ENCODE peak calls at places on chromosome 21, in six cellular contexts. I is IMR-90, F is body of pancreas, D is BJ, G is lung, R is ovary. S is an unnamed sample. For H3K36me3 and H3K27me3, the result is how much of the 10 kb centered on the place peaks cover.

GRCh38 chr21:38208118-38208517 is 48.7 kb upstream of the KCNJ15 start:
- DNase-seq in I (no peak), F (no peak), D (no peak), G (no peak), R (no peak), S (no peak)

GRCh38 chr21:21200103-21200938 is 202.1 kb downstream of the NCAM2 start:
- DNase-seq in I (peak), F (peak), D (peak), G (peak), R (no peak), S (peak)

GRCh38 chr21:41725421-41726021 is 41.3 kb downstream of the RIPK4 start:
- DNase-seq in I (no peak), F (no peak), D (no peak), G (no peak), R (no peak), S (no peak)

GRCh38 chr21:36350282-36350910 is 30.4 kb downstream of the MORC3 start:
- DNase-seq in I (peak), F (no peak), D (peak), G (no peak), R (no peak), S (no peak)

GRCh38 chr21:35540950-35541632 is 492.0 kb upstream of the RUNX1 start:
- DNase-seq in I (no peak), F (no peak), D (no peak), G (no peak), R (no peak), S (no peak)

GRCh38 chr21:33655591-33656221 is 13.4 kb downstream of the ITSN1 start:
- DNase-seq in I (peak), F (peak), D (no peak), G (peak), R (no peak), S (peak)

GRCh38 chr21:41213081-41213480 is 45.1 kb downstream of the BACE2 start:
- DNase-seq in I (no peak), F (no peak), D (no peak), G (no peak), R (no peak), S (no peak)

GRCh38 chr21:43292041-43292865 is 123.4 kb downstream of the CRYAA start:
- DNase-seq in I (no peak), F (no peak), D (no peak), G (no peak), R (no peak), S (no peak)

GRCh38 chr21:43317959-43318358 is 109.0 kb downstream of the SIK1 start:
- DNase-seq in I (no peak), F (no peak), D (no peak), G (no peak), R (no peak), S (no peak)

GRCh38 chr21:31476551-31477120 is 132.6 kb upstream of the TIAM1 start:
- DNase-seq in I (no peak), F (peak), D (no peak), G (no peak), R (no peak), S (no peak)

GRCh38 chr21:28742527-28742926 is 250.2 kb downstream of the LTN1 start:
- DNase-seq in I (peak), F (no peak), D (no peak), G (no peak), R (no peak), S (no peak)

GRCh38 chr21:42721341-42721824 is 68.0 kb downstream of the PDE9A start:
- DNase-seq in I (no peak), F (peak), D (no peak), G (no peak), R (no peak), S (peak)

GRCh38 chr21:42495765-42496119 is 282 bp downstream of the RSPH1 start:
- DNase-seq in I (peak), F (peak), D (no peak), G (no peak), R (no peak), S (no peak)

GRCh38 chr21:40967771-40968170 is 120.8 kb upstream of the DSCAM start:
- DNase-seq in I (no peak), F (no peak), D (no peak), G (no peak), R (no peak), S (no peak)

GRCh38 chr21:43280949-43281633 is 112.3 kb downstream of the CRYAA start:
- DNase-seq in I (no peak), F (no peak), D (no peak), G (no peak), R (peak), S (no peak)

GRCh38 chr21:37176716-37177115 is 90.4 kb downstream of the VPS26C start:
- DNase-seq in I (no peak), F (peak), D (no peak), G (no peak), R (no peak), S (no peak)

GRCh38 chr21:17759546-17760178 is 59.5 kb downstream of the C21orf91 start:
- DNase-seq in I (no peak), F (no peak), D (no peak), G (no peak), R (no peak), S (no peak)

GRCh38 chr21:40840441-40840840 is 6.5 kb downstream of the DSCAM start:
- DNase-seq in I (no peak), F (no peak), D (no peak), G (no peak), R (no peak), S (no peak)

GRCh38 chr21:42171091-42172053 is 47.6 kb upstream of the ABCG1 start:
- DNase-seq in I (no peak), F (no peak), D (no peak), G (no peak), R (peak), S (no peak)

DNA sequence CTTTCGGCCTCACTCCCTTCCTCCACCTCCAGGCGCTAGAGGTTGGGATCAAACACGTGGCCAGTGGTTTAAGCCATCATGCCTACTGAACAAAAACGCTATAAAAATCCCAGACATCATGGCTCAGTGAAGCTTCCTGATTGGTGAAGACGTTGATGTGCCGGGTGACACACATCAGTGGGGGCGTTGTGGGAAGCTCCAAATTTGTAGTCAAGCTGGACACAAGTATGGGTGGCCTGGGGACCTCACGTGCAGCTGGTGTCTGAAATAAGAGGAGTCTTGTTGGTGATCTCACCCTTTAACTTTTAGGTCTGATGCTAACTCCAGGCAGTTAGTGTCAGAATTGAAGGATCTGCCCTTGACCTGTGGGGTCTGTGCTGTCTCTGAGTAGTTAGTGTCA is 6.7 kb downstream of the CFAP298 start:
- DNase-seq in I (no peak), F (no peak), D (no peak), G (no peak), R (no peak), S (no peak)
- H3K36me3 ChIP-seq in I (under half), F (under half), D (under half), G (under half), R (under half), S (half or more)

GRCh38 chr21:15273244-15273643 is 208.4 kb upstream of the NRIP1 start:
- DNase-seq in I (no peak), F (no peak), D (no peak), G (no peak), R (no peak), S (no peak)
- H3K4me3 ChIP-seq in I (no peak), F (no peak), D (no peak), G (no peak), R (no peak), S (no peak)

GRCh38 chr21:44710294-44710665 is 1.1 kb downstream of the TSPEAR start:
- DNase-seq in I (no peak), F (no peak), D (no peak), G (no peak), R (peak), S (no peak)

GRCh38 chr21:44709426-44710293 is 1.7 kb downstream of the TSPEAR start:
- DNase-seq in I (peak), F (no peak), D (no peak), G (no peak), R (peak), S (no peak)

GRCh38 chr21:44710756-44711326 is 531 bp downstream of the TSPEAR start:
- DNase-seq in I (no peak), F (no peak), D (no peak), G (no peak), R (peak), S (no peak)

GRCh38 chr21:44708213-44708865 is 3.0 kb downstream of the TSPEAR start:
- DNase-seq in I (no peak), F (no peak), D (no peak), G (no peak), R (peak), S (no peak)

GRCh38 chr21:44708866-44709425 is 2.4 kb downstream of the TSPEAR start:
- DNase-seq in I (no peak), F (no peak), D (no peak), G (no peak), R (peak), S (no peak)
- H3K27me3 ChIP-seq in I (half or more), F (under half), D (half or more), G (under half), R (under half), S (half or more)

DNA sequence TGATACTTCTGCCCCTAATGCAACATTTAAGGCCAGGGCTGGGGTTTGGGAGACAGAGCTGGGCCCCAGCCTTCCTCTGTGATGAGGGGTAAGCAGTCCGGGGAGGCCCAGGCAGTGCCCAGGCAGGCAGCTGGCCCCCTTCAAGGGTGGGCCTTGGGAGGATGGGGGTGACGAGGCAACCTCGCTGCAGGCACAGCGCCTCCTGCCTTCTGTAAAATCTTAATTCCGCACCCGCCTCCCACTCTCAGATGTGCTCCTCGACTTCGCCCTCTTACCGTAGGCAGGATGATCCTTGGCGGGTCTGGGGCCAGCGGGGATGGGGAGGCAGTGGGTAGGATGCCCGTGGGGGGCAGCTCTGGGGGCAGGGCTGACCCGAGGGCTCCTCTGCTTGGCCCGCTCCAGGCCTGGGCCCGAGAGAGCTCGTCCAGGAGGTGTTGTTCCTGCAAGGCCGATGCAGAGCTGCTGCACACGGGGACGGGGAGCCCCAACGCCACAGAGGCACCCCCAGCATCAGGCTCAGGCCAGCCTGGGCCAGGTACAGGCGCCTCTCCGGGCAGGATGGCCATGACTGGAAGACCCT is 9.1 kb downstream of the C21orf58 start:
- DNase-seq in I (no peak), F (no peak), D (no peak), G (no peak), R (no peak), S (no peak)
- H3K36me3 ChIP-seq in I (under half), F (under half), D (under half), G (under half), R (under half), S (under half)

DNA sequence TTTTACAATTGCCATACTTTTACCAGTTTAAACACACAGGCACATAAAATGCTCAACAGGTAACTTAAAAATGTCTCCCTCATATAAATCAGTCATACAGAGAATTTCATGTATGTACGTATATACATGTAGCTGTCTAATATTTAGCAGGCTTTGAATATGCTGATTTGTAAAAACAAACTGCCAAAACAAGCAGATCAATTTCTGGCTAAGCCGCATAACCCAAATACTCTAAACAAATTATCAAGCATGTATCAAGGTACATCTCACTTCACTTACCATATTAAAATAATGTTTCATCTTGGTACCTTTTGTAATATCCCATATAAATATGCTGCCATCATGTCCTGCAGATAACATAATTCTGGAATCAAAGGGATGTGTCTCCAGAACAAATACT is 43.8 kb downstream of the BRWD1 start:
- DNase-seq in I (no peak), F (no peak), D (no peak), G (no peak), R (no peak), S (no peak)
- H3K4me3 ChIP-seq in I (no peak), F (no peak), D (no peak), G (no peak), R (no peak), S (no peak)

DNA sequence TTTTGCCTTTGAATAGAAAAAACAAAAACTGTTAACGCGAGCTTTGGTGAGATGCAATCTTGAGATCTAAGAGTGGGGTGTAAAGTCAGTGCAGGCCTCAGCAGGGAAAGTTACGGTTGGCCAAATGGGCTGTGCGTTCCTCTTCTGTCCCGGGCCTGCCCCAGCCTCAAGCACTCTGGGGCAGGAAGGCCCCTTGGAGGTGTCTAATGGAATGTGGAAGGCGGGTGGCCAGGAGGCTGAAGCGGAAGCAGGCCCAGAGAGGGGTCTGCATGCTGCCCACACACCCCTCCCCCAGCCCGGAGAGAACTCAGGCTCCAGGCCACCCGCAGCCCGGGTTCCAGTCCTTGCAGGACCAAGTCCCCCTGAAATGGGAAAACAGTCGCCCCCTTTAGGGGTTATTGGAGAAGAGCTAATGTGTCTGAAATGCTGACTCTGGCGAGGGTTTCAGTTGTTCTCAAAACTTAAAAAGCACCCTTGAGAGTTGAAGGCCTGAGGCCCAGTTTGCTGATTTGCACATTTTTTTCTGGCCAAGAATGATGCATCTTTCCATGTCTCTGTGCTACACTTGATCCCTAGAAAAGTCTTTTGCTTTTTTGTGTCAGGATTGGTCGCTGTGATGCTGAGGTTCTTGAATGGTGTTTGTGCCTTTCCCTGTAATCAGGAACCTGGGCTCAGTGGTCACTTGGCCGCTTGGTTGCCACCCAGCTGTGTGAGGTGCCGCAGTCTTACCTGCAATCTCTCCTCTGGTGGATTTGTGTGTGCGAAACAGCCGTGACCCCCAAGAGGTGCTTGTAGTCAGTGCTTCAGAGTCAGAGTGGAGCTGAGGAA is 2.0 kb downstream of the COL18A1 start:
- DNase-seq in I (no peak), F (no peak), D (no peak), G (no peak), R (peak), S (no peak)
- H3K27me3 ChIP-seq in I (under half), F (under half), D (under half), G (under half), R (under half), S (under half)

GRCh38 chr21:27703806-27704205 is 736.9 kb upstream of the ADAMTS5 start:
- DNase-seq in I (no peak), F (no peak), D (peak), G (no peak), R (no peak), S (no peak)
- H3K36me3 ChIP-seq in I (under half), F (under half), D (under half), G (under half), R (under half), S (under half)

DNA sequence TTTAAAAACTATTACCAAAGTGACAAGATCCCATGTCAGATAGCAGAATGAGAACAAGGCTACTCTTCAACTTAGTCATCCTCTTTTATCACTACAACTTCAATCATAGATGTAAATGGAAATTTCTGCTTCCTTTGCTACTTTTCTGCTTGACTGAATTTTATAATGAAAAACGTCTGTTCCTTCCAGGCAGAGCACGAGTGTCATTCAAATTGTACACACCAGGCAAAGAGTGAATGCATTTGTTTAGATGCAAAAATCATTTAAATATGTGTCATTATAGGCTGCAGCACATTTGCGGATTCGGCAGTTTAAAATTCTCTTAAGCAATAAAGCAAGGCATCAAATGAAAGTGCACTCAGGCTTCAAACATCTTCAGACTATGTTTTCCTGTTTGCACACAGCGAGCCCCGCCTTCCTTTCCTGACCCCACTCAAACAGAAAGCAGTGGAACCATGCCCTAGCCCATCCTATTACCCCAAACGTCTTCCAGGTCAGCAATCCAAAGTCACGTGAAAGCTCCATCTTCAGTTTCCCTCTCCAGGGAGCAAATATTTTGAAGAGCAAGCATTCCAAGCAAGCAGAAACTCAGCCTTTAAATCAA is 99.6 kb downstream of the APP start:
- DNase-seq in I (peak), F (peak), D (peak), G (peak), R (no peak), S (peak)
- H3K4me3 ChIP-seq in I (peak), F (no peak), D (peak), G (no peak), R (no peak), S (peak)

S was measured in MG63.